ENCODE peak calls at places on chromosomes 13 and 19, in four cellular contexts. L, M, G and S are unnamed samples.

GRCh38 chr13:28327761-28328607 is 166.9 kb downstream of the FLT1 start:
- DNase-seq in L (no peak), G (no peak), M (no peak), S (no peak)

GRCh38 chr13:53092931-53093330 is 64.3 kb downstream of the OLFM4 start:
- DNase-seq in M (no peak), G (no peak), L (no peak), S (no peak)

GRCh38 chr19:7862413-7862951 is 11.7 kb downstream of the PRR36 start:
- DNase-seq in M (no peak), G (no peak), L (peak), S (peak)

GRCh38 chr13:64041296-64041695 is 2625.6 kb upstream of the PCDH20 start:
- DNase-seq in L (no peak), G (no peak), M (no peak), S (no peak)

GRCh38 chr19:13040232-13040915 is 45.1 kb downstream of the NFIX start:
- DNase-seq in M (no peak), G (no peak), L (no peak), S (no peak)

GRCh38 chr19:10102787-10103236 is 334 bp upstream of the ANGPTL6 start:
- DNase-seq in M (no peak), L (no peak), G (no peak), S (no peak)

GRCh38 chr19:9144920-9145319 is 4.7 kb downstream of the ZNF317 start:
- DNase-seq in G (no peak), L (no peak), M (no peak), S (no peak)

GRCh38 chr13:41716236-41716635 is 244.7 kb downstream of the VWA8 start:
- DNase-seq in M (no peak), G (no peak), L (no peak), S (no peak)

GRCh38 chr13:31433201-31433600 is 233.4 kb downstream of the B3GLCT start:
- DNase-seq in L (no peak), G (no peak), M (peak), S (no peak)

GRCh38 chr19:5600797-5601196 is 21.8 kb downstream of the SAFB2 start:
- DNase-seq in L (no peak), G (no peak), M (no peak), S (no peak)

GRCh38 chr13:48733739-48734329 is 80.1 kb downstream of the CYSLTR2 start:
- DNase-seq in L (no peak), G (no peak), M (no peak), S (no peak)

GRCh38 chr13:39876258-39876657 is 220.8 kb downstream of the COG6 start:
- DNase-seq in L (no peak), M (peak), G (no peak), S (no peak)

GRCh38 chr19:55044771-55045716 is 7.0 kb upstream of the GP6 start:
- DNase-seq in L (no peak), M (no peak), G (no peak), S (no peak)

GRCh38 chr13:91087276-91087675 is 260.2 kb upstream of the MIR17HG start:
- DNase-seq in L (no peak), G (no peak), M (no peak), S (no peak)

GRCh38 chr19:27972291-27973040 is 1240.5 kb downstream of the UQCRFS1 start:
- DNase-seq in M (no peak), L (no peak), G (no peak), S (no peak)

GRCh38 chr19:15291089-15291488 is 41.2 kb downstream of the BRD4 start:
- DNase-seq in L (no peak), M (no peak), G (no peak), S (no peak)

GRCh38 chr13:43058318-43058674 is 34.9 kb downstream of the DNAJC15 start:
- DNase-seq in L (no peak), G (no peak), M (peak), S (no peak)

GRCh38 chr19:14940266-14940665 is 1.0 kb upstream of the OR7C2 start:
- DNase-seq in G (no peak), L (no peak), M (no peak), S (no peak)

GRCh38 chr13:95099541-95099940 is 201.7 kb downstream of the ABCC4 start:
- DNase-seq in M (no peak), G (no peak), L (no peak), S (no peak)

GRCh38 chr13:80604094-80604493 is 263.2 kb upstream of the SPRY2 start:
- DNase-seq in L (no peak), M (no peak), G (no peak), S (no peak)

GRCh38 chr19:29539131-29539530 is 13.3 kb downstream of the VSTM2B start:
- DNase-seq in M (no peak), G (no peak), L (no peak), S (no peak)

GRCh38 chr19:29842471-29843179 is 30.8 kb downstream of the CCNE1 start:
- DNase-seq in L (no peak), M (no peak), G (no peak), S (no peak)

GRCh38 chr19:4234142-4234861 is 5.0 kb downstream of the EBI3 start:
- DNase-seq in M (no peak), G (no peak), L (no peak), S (no peak)